ENCODE peak calls at places on chromosomes 12 and 14, in five cellular contexts. M is stimulated activated CD4-positive, alpha-beta T cell treated with anti-CD3 and anti-CD28 coated beads, TNF-alpha, amount 100 ng/mL, for 1 hour; P is stimulated activated effector memory CD8-positive, alpha-beta T cell treated with anti-CD3 and anti-CD28 coated beads, Interleukin-12 subunit alpha, Interleukin-12 subunit beta, amount 100 ng/mL, for 72 hours; F is aorta; Q is NCI-H524. R is an unnamed sample.

GRCh38 chr12:122917508-122918227 is 21.7 kb upstream of the VPS37B start:
- DNase-seq in M (no peak), P (no peak), F (peak; percentile 63), Q (no peak), R (no peak)

GRCh38 chr14:104138098-104138890 is at the start of gene KIF26A:
- DNase-seq in M (no peak), P (no peak), F (peak; percentile 47), Q (peak; percentile 87), R (no peak)

GRCh38 chr12:103632554-103633216 is 45.6 kb downstream of the STAB2 start:
- DNase-seq in M (peak; percentile 13), P (peak; percentile 87), F (peak; percentile 51), Q (peak; percentile 5), R (no peak)

GRCh38 chr14:90301580-90302181 is 30.1 kb downstream of the NRDE2 start:
- DNase-seq in M (no peak), P (no peak), F (no peak), Q (peak; percentile 60), R (no peak)

GRCh38 chr14:70622111-70622712 is 19.5 kb upstream of the TTC9 start:
- DNase-seq in M (peak; percentile 11), P (peak; percentile 65), F (no peak), Q (peak; percentile 93), R (peak; percentile 30)

GRCh38 chr12:75658826-75659823 is 147.7 kb upstream of the KRR1 start:
- DNase-seq in M (no peak), P (no peak), F (no peak), Q (no peak), R (no peak)

GRCh38 chr12:5473076-5473475 is 41.2 kb downstream of the NTF3 start:
- DNase-seq in M (no peak), P (no peak), F (no peak), Q (no peak), R (no peak)

GRCh38 chr14:92973265-92973797 is 50.4 kb downstream of the CHGA start:
- DNase-seq in M (no peak), P (peak; percentile 64), F (peak; percentile 63), Q (peak; percentile 78), R (no peak)

GRCh38 chr12:99529966-99530365 is 117.6 kb upstream of the GARIN6 start:
- DNase-seq in M (no peak), P (no peak), F (no peak), Q (no peak), R (no peak)

GRCh38 chr12:48946943-48947342 is 10.3 kb downstream of the ARF3 start:
- DNase-seq in M (no peak), P (no peak), F (no peak), Q (no peak), R (no peak)

GRCh38 chr12:124538194-124539082 is 29.0 kb downstream of the NCOR2 start:
- DNase-seq in M (no peak), P (no peak), F (no peak), Q (peak; percentile 40), R (no peak)

GRCh38 chr14:104792101-104792884 is 3.3 kb downstream of the AKT1 start:
- DNase-seq in M (no peak), P (no peak), F (peak; percentile 76), Q (no peak), R (no peak)

GRCh38 chr14:37623552-37623951 is 28.1 kb downstream of the TTC6 start:
- DNase-seq in M (no peak), P (no peak), F (no peak), Q (no peak), R (no peak)

GRCh38 chr14:33386771-33387170 is 448.1 kb downstream of the NPAS3 start:
- DNase-seq in M (no peak), P (no peak), F (no peak), Q (no peak), R (no peak)

GRCh38 chr14:24032727-24033418 is 18.9 kb upstream of the CARMIL3 start:
- DNase-seq in M (no peak), P (no peak), F (no peak), Q (no peak), R (no peak)

GRCh38 chr14:87407344-87407743 is 585.6 kb downstream of the GALC start:
- DNase-seq in M (no peak), P (no peak), F (no peak), Q (peak; percentile 42), R (no peak)

GRCh38 chr12:93167841-93168492 is 209.8 kb upstream of the NUDT4 start:
- DNase-seq in M (no peak), P (no peak), F (no peak), Q (peak; percentile 38), R (no peak)

GRCh38 chr14:21098134-21098891 is at the start of gene ZNF219:
- DNase-seq in M (no peak), P (no peak), F (peak; percentile 73), Q (peak; percentile 73), R (no peak)

GRCh38 chr12:67456281-67456918 is 187.2 kb downstream of the CAND1 start:
- DNase-seq in M (no peak), P (no peak), F (no peak), Q (peak; percentile 80), R (no peak)

GRCh38 chr14:77589099-77589498 is 27.3 kb downstream of the SPTLC2 start:
- DNase-seq in M (no peak), P (no peak), F (no peak), Q (no peak), R (no peak)

GRCh38 chr14:24463017-24463805 is 20.6 kb upstream of the SDR39U1 start:
- DNase-seq in M (no peak), P (no peak), F (no peak), Q (no peak), R (no peak)

GRCh38 chr14:23294734-23295561 is 7.7 kb downstream of the PPP1R3E start:
- DNase-seq in M (peak; percentile 22), P (peak; percentile 72), F (no peak), Q (peak; percentile 64), R (peak; percentile 28)

GRCh38 chr14:101215936-101216335 is 312.4 kb upstream of the RTL1 start:
- DNase-seq in M (no peak), P (no peak), F (no peak), Q (no peak), R (no peak)

GRCh38 chr12:81502912-81503695 is 256.0 kb downstream of the PPFIA2 start:
- DNase-seq in M (no peak), P (no peak), F (no peak), Q (no peak), R (no peak)

GRCh38 chr14:101118746-101119610 is 215.5 kb upstream of the RTL1 start:
- DNase-seq in M (no peak), P (peak; percentile 20), F (no peak), Q (no peak), R (no peak)

GRCh38 chr14:25037032-25037431 is 12.9 kb downstream of the STXBP6 start:
- DNase-seq in M (no peak), P (no peak), F (no peak), Q (no peak), R (no peak)

GRCh38 chr12:91993287-91994028 is 152.2 kb downstream of the BTG1 start:
- DNase-seq in M (no peak), P (no peak), F (no peak), Q (no peak), R (no peak)

GRCh38 chr12:41497362-41497761 is 309.2 kb downstream of the PDZRN4 start:
- DNase-seq in M (no peak), P (no peak), F (no peak), Q (no peak), R (no peak)

GRCh38 chr14:96097752-96098151 is 58.6 kb downstream of the C14orf132 start:
- DNase-seq in M (no peak), P (no peak), F (no peak), Q (no peak), R (no peak)

GRCh38 chr14:49940805-49941421 is 48.0 kb downstream of the ARF6 start:
- DNase-seq in M (no peak), P (no peak), F (no peak), Q (no peak), R (no peak)

GRCh38 chr14:43116341-43116740 is 1390.7 kb downstream of the FSCB start:
- DNase-seq in M (no peak), P (no peak), F (no peak), Q (no peak), R (no peak)

GRCh38 chr14:53183611-53184010 is 30.5 kb upstream of the DDHD1 start:
- DNase-seq in M (no peak), P (no peak), F (no peak), Q (no peak), R (no peak)

GRCh38 chr12:116481726-116482125 is 77.5 kb upstream of the MAP1LC3B2 start:
- DNase-seq in M (no peak), P (no peak), F (no peak), Q (no peak), R (no peak)

GRCh38 chr14:71021347-71022014 is 114.2 kb downstream of the PCNX1 start:
- DNase-seq in M (no peak), P (no peak), F (no peak), Q (no peak), R (no peak)

R was measured in stimulated activated CD8-positive, alpha-beta memory T cell treated with anti-CD3 and anti-CD28 coated beads, Interleukin-12 subunit alpha, Interleukin-12 subunit beta, amount 100 ng/mL, for 1 hour.